ENCODE peak calls at places on chromosomes 7 and 10, in ten cellular contexts. H is keratinocyte; X is neural progenitor cell; I is HepG2; B is CD8-positive, alpha-beta T cell; K is right lobe of liver; O is SJSA1; P is psoas muscle; A is naive thymus-derived CD4-positive, alpha-beta T cell; S is cardiac muscle cell. E is an unnamed sample.

GRCh38 chr7:30743371-30744074 is 8.4 kb upstream of the INMT start:
- DNase-seq in B (no peak), K (no peak), H (no peak), P (no peak), I (no peak), X (no peak), S (peak), O (no peak), A (no peak), E (no peak)

GRCh38 chr7:34491899-34492298 is 166.1 kb upstream of the NPSR1 start:
- DNase-seq in H (no peak), A (no peak), O (no peak), B (no peak), S (no peak), X (no peak), I (no peak), P (no peak), K (no peak), E (no peak)

GRCh38 chr10:127906548-127907377 is at the start of gene PTPRE:
- DNase-seq in X (peak), P (peak), I (no peak), O (peak), H (no peak), A (peak), B (peak), K (peak), S (peak), E (peak)

GRCh38 chr7:134515569-134516468 is 11.5 kb upstream of the AKR1B10 start:
- DNase-seq in X (no peak), S (peak), O (peak), H (peak), K (no peak), A (no peak), B (no peak), I (no peak), P (no peak), E (peak)

GRCh38 chr10:91613411-91614253 is 19.2 kb downstream of the PPP1R3C start:
- DNase-seq in P (peak), X (no peak), O (peak), H (peak), A (no peak), I (no peak), K (no peak), B (no peak), S (peak), E (peak)

GRCh38 chr7:129652914-129653313 is 41.4 kb downstream of the NRF1 start:
- DNase-seq in K (no peak), X (no peak), B (no peak), A (no peak), H (no peak), S (no peak), O (no peak), P (no peak), I (no peak), E (no peak)

GRCh38 chr7:114021135-114021534 is 102.3 kb upstream of the PPP1R3A start:
- DNase-seq in K (no peak), X (no peak), S (no peak), H (no peak), I (no peak), P (no peak), O (no peak), A (no peak), B (no peak), E (no peak)

GRCh38 chr7:31948041-31948440 is 122.2 kb downstream of the PDE1C start:
- DNase-seq in B (no peak), K (no peak), O (no peak), H (no peak), S (peak), X (no peak), I (peak), A (no peak), P (no peak), E (no peak)

GRCh38 chr7:71271203-71271602 is 139.3 kb downstream of the GALNT17 start:
- DNase-seq in O (no peak), X (no peak), S (no peak), H (no peak), P (no peak), K (no peak), I (no peak), A (no peak), B (no peak), E (no peak)

GRCh38 chr7:29865526-29865925 is 59.2 kb downstream of the WIPF3 start:
- DNase-seq in O (no peak), P (no peak), I (peak), K (no peak), H (no peak), A (no peak), S (peak), X (no peak), B (no peak), E (peak)

GRCh38 chr10:121527690-121528089 is 70.6 kb downstream of the FGFR2 start:
- DNase-seq in X (peak), H (no peak), B (no peak), S (peak), K (no peak), O (no peak), I (no peak), P (no peak), A (no peak), E (no peak)

GRCh38 chr10:94287331-94287730 is 75.4 kb downstream of the NOC3L start:
- DNase-seq in K (no peak), A (no peak), B (no peak), P (no peak), X (no peak), S (peak), H (no peak), O (peak), I (no peak), E (no peak)

GRCh38 chr7:18082169-18082568 is 54.5 kb upstream of the PRPS1L1 start:
- DNase-seq in S (no peak), B (no peak), K (no peak), A (no peak), P (no peak), I (no peak), H (no peak), O (no peak), X (no peak), E (no peak)

GRCh38 chr7:74288034-74288881 is 949 bp upstream of the CLIP2 start:
- DNase-seq in K (no peak), X (no peak), H (no peak), S (peak), O (no peak), B (no peak), P (no peak), A (no peak), I (no peak), E (no peak)

GRCh38 chr10:93333278-93333978 is 148.7 kb downstream of the MYOF start:
- DNase-seq in K (no peak), S (no peak), A (no peak), I (no peak), X (peak), O (peak), H (peak), B (no peak), P (no peak), E (no peak)

GRCh38 chr7:142338633-142339501 is 81.0 kb upstream of the PRSS58 start:
- DNase-seq in X (peak), P (peak), O (no peak), K (no peak), H (no peak), I (no peak), B (no peak), S (peak), A (no peak), E (peak)

GRCh38 chr10:101778151-101778780 is 2.4 kb upstream of the FGF8 start:
- DNase-seq in A (no peak), O (no peak), X (no peak), H (no peak), P (no peak), B (no peak), I (no peak), S (no peak), K (no peak), E (no peak)

GRCh38 chr7:140403878-140404564 is at the start of gene RAB19:
- DNase-seq in P (no peak), A (peak), B (peak), I (no peak), X (peak), O (no peak), K (peak), H (no peak), S (no peak), E (peak)

GRCh38 chr7:150715293-150715692 is 1.1 kb upstream of the GIMAP1 start:
- DNase-seq in S (no peak), H (no peak), I (no peak), B (no peak), X (no peak), A (no peak), P (no peak), K (no peak), O (no peak), E (no peak)

GRCh38 chr7:150715738-150716137 is 675 bp upstream of the GIMAP1 start:
- DNase-seq in B (no peak), A (no peak), K (no peak), O (no peak), I (no peak), X (no peak), S (no peak), H (no peak), P (no peak), E (no peak)

GRCh38 chr7:150716368-150716767 is at the start of gene GIMAP1:
- DNase-seq in X (no peak), S (no peak), K (no peak), O (no peak), B (peak), H (no peak), I (no peak), A (peak), P (peak), E (no peak)

GRCh38 chr7:150717821-150718420 is 1.5 kb downstream of the GIMAP1 start:
- DNase-seq in B (no peak), S (no peak), X (no peak), P (no peak), O (no peak), K (no peak), A (no peak), I (no peak), H (no peak), E (no peak)

GRCh38 chr7:150716939-150717338 is 526 bp downstream of the GIMAP1 start:
- DNase-seq in K (no peak), H (no peak), I (no peak), X (no peak), B (no peak), A (no peak), P (no peak), O (no peak), S (no peak), E (no peak)
- H3K27ac ChIP-seq in K (peak), H (no peak), I (no peak), X (no peak), B (peak), A (peak), P (peak), O (no peak), S (no peak), E (no peak)

DNA sequence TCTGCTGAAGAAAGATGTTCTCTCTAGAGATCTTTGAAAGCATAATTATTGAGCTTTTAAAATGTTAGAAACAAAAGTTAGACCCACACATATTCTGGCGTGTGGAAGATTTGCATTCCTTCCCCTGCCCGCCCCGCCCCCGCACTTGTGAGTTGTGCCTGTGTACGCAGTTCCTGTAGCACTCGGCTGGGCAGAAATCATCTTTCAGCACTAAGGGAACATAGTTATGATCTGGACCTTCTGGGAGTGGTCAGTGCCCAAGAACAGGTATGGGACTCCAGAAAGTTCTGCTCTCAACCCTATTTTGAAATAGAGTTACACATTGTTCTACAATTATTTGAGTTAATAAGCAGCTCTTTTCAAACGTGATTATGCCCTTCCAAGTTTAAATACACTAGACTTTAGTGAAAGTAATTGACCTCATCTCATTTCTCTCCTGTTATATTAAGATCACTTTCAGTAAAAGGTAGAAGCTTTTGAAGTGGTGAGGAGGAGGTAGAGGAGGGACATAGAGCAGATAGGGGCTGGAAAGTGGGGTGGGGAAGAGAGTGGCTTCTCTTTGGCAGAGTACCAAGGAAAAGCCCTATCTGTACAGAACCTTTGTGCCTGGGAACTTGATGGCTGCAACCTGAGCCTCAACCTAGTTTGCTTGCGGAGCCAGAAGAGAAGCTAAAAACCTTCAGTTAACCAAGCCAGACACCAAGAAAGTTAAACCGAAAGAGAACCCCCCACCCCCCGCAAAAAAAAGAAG is 5.7 kb downstream of the BLVRA start:
- DNase-seq in X (no peak), H (no peak), B (peak), S (peak), A (peak), K (no peak), O (peak), I (peak), P (no peak), E (no peak)
- H3K27ac ChIP-seq in X (no peak), H (peak), B (no peak), S (peak), A (peak), K (peak), O (no peak), I (peak), P (peak), E (no peak)

GRCh38 chr10:13990918-13991317 is 339.8 kb downstream of the FRMD4A start:
- DNase-seq in O (peak), X (no peak), A (no peak), I (no peak), B (no peak), S (peak), K (no peak), H (no peak), P (peak), E (no peak)

GRCh38 chr10:13990392-13990805 is 340.3 kb downstream of the FRMD4A start:
- DNase-seq in H (no peak), O (no peak), A (no peak), P (peak), I (no peak), X (peak), B (no peak), K (peak), S (peak), E (no peak)

GRCh38 chr10:13993169-13993568 is 337.6 kb downstream of the FRMD4A start:
- DNase-seq in A (no peak), O (no peak), I (peak), B (no peak), S (peak), H (no peak), P (no peak), X (no peak), K (no peak), E (no peak)

GRCh38 chr10:13989616-13990015 is 341.1 kb downstream of the FRMD4A start:
- DNase-seq in S (no peak), P (no peak), B (no peak), K (no peak), I (no peak), O (no peak), H (no peak), X (no peak), A (no peak), E (no peak)

DNA sequence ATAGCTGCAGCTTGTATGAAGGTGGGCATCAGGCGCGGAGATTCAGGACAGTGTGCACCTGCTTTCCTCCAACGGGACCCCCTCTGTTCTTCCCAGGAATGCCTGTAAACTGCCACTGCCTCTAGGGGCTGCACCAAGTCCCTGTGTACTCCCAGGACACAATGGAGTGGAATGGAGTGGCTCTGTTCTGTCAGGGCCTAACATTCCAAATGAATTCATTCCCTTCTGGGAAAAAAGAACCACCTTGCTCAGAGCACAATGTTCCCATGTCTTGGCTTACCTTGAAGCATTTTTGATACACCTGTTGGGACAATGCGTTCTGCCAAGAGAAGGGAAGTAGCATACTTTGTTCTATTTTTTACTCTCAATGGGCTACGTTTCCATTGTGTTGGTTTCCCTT is 339.4 kb downstream of the FRMD4A start:
- DNase-seq in B (no peak), S (no peak), X (peak), K (no peak), O (no peak), I (no peak), P (no peak), A (no peak), H (no peak), E (no peak)
- H3K27ac ChIP-seq in B (no peak), S (peak), X (no peak), K (peak), O (no peak), I (no peak), P (no peak), A (no peak), H (no peak), E (no peak)

GRCh38 chr7:101466871-101467270 is 104.2 kb downstream of the COL26A1 start:
- DNase-seq in S (peak), P (no peak), O (no peak), K (no peak), I (no peak), H (no peak), X (no peak), B (no peak), A (no peak), E (no peak)

GRCh38 chr7:101474178-101474577 is 111.5 kb downstream of the COL26A1 start:
- DNase-seq in P (no peak), S (no peak), O (no peak), I (no peak), B (no peak), X (no peak), A (no peak), H (no peak), K (no peak), E (no peak)

GRCh38 chr7:101465576-101466196 is 103.0 kb downstream of the COL26A1 start:
- DNase-seq in A (no peak), X (no peak), O (no peak), H (no peak), B (no peak), K (no peak), S (peak), I (no peak), P (no peak), E (no peak)

GRCh38 chr7:101465131-101465530 is 102.5 kb downstream of the COL26A1 start:
- DNase-seq in P (no peak), B (no peak), O (no peak), S (no peak), H (no peak), K (no peak), A (no peak), I (no peak), X (no peak), E (no peak)

GRCh38 chr7:101470668-101471067 is 108.0 kb downstream of the COL26A1 start:
- DNase-seq in O (no peak), H (no peak), A (no peak), K (no peak), X (no peak), S (no peak), B (no peak), I (no peak), P (no peak), E (no peak)
- H3K27ac ChIP-seq in O (no peak), H (no peak), A (no peak), K (no peak), X (no peak), S (no peak), B (no peak), I (no peak), P (no peak), E (no peak)

DNA sequence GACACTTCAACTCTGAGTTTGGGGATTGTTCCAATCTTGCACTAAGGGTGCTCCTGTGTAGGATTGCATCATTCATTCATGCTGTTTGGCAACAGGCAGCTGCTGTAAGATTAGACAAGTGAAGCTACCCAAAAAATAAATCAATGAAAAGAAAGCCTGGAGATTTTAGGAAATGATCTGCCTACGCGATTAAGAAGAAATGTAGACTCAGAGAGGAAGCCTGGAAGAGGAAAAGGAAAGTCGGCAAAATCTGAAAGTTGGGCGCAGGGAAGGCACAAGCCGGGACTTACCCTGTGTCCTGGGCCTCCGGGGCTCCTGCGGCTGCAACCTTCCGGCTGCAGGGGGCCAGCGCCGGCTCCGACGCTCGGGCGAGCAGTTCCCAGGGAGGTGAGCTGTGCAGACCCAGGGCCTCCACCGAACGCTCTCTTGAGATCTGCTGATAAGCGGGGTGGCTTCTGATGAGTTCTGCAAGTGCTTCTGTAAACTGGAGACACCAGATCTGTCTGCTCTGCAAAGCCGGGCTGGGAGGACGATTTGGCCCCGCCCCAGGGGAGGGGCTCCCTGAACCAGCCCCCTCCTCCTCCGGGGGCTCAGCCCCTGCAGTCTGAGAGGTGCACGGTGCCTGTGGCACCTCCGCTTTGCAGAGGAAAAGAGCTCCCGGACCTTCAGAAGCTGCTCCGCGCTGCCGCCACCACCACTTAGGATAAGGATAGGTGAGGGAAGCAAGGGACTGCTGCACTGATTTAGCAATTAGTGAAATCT is 17.4 kb downstream of the PSPH start:
- DNase-seq in B (peak), O (peak), P (peak), I (peak), K (peak), X (peak), H (no peak), S (peak), A (peak), E (peak)
- H3K27ac ChIP-seq in B (no peak), O (no peak), P (peak), I (peak), K (no peak), X (peak), H (peak), S (peak), A (peak), E (peak)

DNA sequence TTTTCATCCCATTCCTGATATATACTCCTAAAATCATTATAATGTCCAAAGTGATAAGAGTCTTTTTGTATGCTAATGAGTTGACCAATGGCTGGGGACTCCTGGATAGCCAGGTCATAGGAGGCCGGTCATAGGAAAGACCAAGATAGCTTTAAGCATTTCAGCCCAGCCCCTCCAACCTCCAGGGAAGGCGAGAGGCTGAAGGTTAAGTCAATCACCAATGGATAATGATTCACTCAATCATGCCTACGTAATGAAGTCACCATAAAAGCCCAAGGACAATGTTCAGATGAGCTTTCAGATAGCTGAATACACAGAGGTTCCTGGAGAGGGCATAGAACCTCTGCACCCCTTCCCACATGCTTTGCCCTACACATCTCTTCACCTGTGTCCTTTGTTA is 75.7 kb downstream of the VWDE start:
- DNase-seq in O (no peak), B (no peak), I (peak), H (no peak), X (no peak), K (no peak), P (no peak), S (no peak), A (no peak), E (no peak)
- H3K27ac ChIP-seq in O (no peak), B (no peak), I (no peak), H (no peak), X (no peak), K (no peak), P (no peak), S (no peak), A (no peak), E (no peak)

GRCh38 chr10:24906372-24906771 is 46.0 kb downstream of the PRTFDC1 start:
- DNase-seq in A (no peak), I (no peak), P (no peak), B (no peak), O (no peak), K (no peak), S (no peak), H (no peak), X (no peak), E (no peak)

GRCh38 chr10:24912214-24912613 is 40.2 kb downstream of the PRTFDC1 start:
- DNase-seq in O (no peak), K (no peak), H (no peak), P (no peak), X (no peak), B (no peak), S (peak), A (no peak), I (no peak), E (no peak)

GRCh38 chr10:24910574-24910973 is 41.8 kb downstream of the PRTFDC1 start:
- DNase-seq in A (no peak), K (no peak), B (no peak), X (no peak), I (no peak), S (no peak), H (no peak), O (no peak), P (no peak), E (no peak)

GRCh38 chr10:24907956-24908355 is 44.5 kb downstream of the PRTFDC1 start:
- DNase-seq in P (no peak), A (no peak), H (no peak), B (no peak), I (no peak), X (no peak), K (no peak), S (no peak), O (no peak), E (no peak)

GRCh38 chr10:24908793-24909423 is 43.5 kb downstream of the PRTFDC1 start:
- DNase-seq in A (no peak), X (no peak), B (no peak), O (peak), H (peak), S (peak), P (no peak), I (peak), K (no peak), E (peak)
- H3K27ac ChIP-seq in A (no peak), X (no peak), B (no peak), O (no peak), H (peak), S (no peak), P (no peak), I (no peak), K (no peak), E (no peak)

GRCh38 chr10:49295297-49295696 is 3.7 kb upstream of the C10orf71 start:
- DNase-seq in O (no peak), B (no peak), S (no peak), K (no peak), H (no peak), X (no peak), I (no peak), P (no peak), A (no peak), E (no peak)
- H3K27ac ChIP-seq in O (no peak), B (no peak), S (no peak), K (no peak), H (no peak), X (no peak), I (no peak), P (peak), A (no peak), E (no peak)

E was measured in HCT116.